ENCODE peak calls at places on chromosomes 3 and 15, in five cellular contexts. Q is thyroid gland; N is heart left ventricle; W is naive thymus-derived CD4-positive, alpha-beta T cell; B is K562. P is an unnamed sample.
A peak's percentile ranks its signal among the peaks of the same experiment; 100 is the strongest.

GRCh38 chr15:101446527-101447167 is 42.9 kb downstream of the PCSK6 start:
- DNase-seq in Q (no peak), N (no peak), W (no peak), B (no peak), P (no peak)

GRCh38 chr15:32837935-32838334 is 120.1 kb downstream of the GREM1 start:
- DNase-seq in Q (no peak), N (no peak), W (no peak), B (no peak), P (no peak)

GRCh38 chr3:31189971-31190370 is 295.5 kb upstream of the GADL1 start:
- DNase-seq in Q (no peak), N (no peak), W (no peak), B (no peak), P (no peak)

GRCh38 chr3:62084558-62084957 is 288.8 kb downstream of the FEZF2 start:
- DNase-seq in Q (no peak), N (no peak), W (no peak), B (no peak), P (no peak)

GRCh38 chr3:13544293-13544831 is 4.6 kb upstream of the FBLN2 start:
- DNase-seq in Q (no peak), N (peak; percentile 71), W (peak; percentile 62), B (no peak), P (peak; percentile 29)

GRCh38 chr3:13865581-13866405 is 14.1 kb downstream of the WNT7A start:
- DNase-seq in Q (no peak), N (no peak), W (no peak), B (no peak), P (no peak)

GRCh38 chr3:24086597-24087369 is 141.7 kb downstream of the NR1D2 start:
- DNase-seq in Q (peak; percentile 11), N (no peak), W (no peak), B (no peak), P (no peak)

GRCh38 chr3:193736616-193737015 is 143.6 kb downstream of the OPA1 start:
- DNase-seq in Q (no peak), N (no peak), W (no peak), B (no peak), P (no peak)

GRCh38 chr15:83585770-83586169 is 68.2 kb upstream of the ADAMTSL3 start:
- DNase-seq in Q (no peak), N (no peak), W (no peak), B (no peak), P (no peak)

GRCh38 chr15:50653156-50653743 is 33.3 kb downstream of the TRPM7 start:
- DNase-seq in Q (no peak), N (no peak), W (no peak), B (no peak), P (no peak)

GRCh38 chr3:183108002-183108449 is 8.7 kb upstream of the MCCC1 start:
- DNase-seq in Q (no peak), N (no peak), W (no peak), B (no peak), P (no peak)

GRCh38 chr3:150218841-150219240 is 189.3 kb upstream of the TSC22D2 start:
- DNase-seq in Q (no peak), N (no peak), W (no peak), B (no peak), P (no peak)

GRCh38 chr3:13452490-13453335 is 27.4 kb upstream of the HDAC11 start:
- DNase-seq in Q (peak; percentile 21), N (no peak), W (peak; percentile 70), B (peak; percentile 59), P (no peak)

GRCh38 chr3:137761563-137762503 is 2.3 kb upstream of the SOX14 start:
- DNase-seq in Q (no peak), N (no peak), W (no peak), B (no peak), P (no peak)

GRCh38 chr3:55207744-55208143 is 279.4 kb downstream of the WNT5A start:
- DNase-seq in Q (no peak), N (no peak), W (no peak), B (no peak), P (no peak)

GRCh38 chr3:41565948-41566347 is 366.6 kb downstream of the CTNNB1 start:
- DNase-seq in Q (no peak), N (no peak), W (no peak), B (no peak), P (no peak)

GRCh38 chr3:193598202-193598601 is 5.2 kb downstream of the OPA1 start:
- DNase-seq in Q (no peak), N (no peak), W (no peak), B (no peak), P (no peak)

GRCh38 chr3:169430687-169431404 is 232.7 kb downstream of the MECOM start:
- DNase-seq in Q (no peak), N (peak; percentile 58), W (no peak), B (no peak), P (no peak)

GRCh38 chr3:155356594-155357370 is 63.3 kb upstream of the STRIT1 start:
- DNase-seq in Q (no peak), N (no peak), W (no peak), B (no peak), P (no peak)

GRCh38 chr3:47423548-47424145 is 42.8 kb downstream of the PTPN23 start:
- DNase-seq in Q (no peak), N (no peak), W (no peak), B (no peak), P (no peak)

GRCh38 chr3:160470181-160470580 is 20.6 kb upstream of the TRIM59 start:
- DNase-seq in Q (no peak), N (no peak), W (no peak), B (no peak), P (no peak)

GRCh38 chr3:134622803-134623365 is 27.9 kb downstream of the KY start:
- DNase-seq in Q (no peak), N (no peak), W (no peak), B (no peak), P (no peak)

GRCh38 chr15:71002321-71002720 is 109.7 kb downstream of the LRRC49 start:
- DNase-seq in Q (no peak), N (no peak), W (no peak), B (no peak), P (no peak)

GRCh38 chr3:115758076-115758763 is 134.9 kb downstream of the GAP43 start:
- DNase-seq in Q (no peak), N (no peak), W (no peak), B (no peak), P (no peak)

GRCh38 chr3:150588027-150588830 is 14.9 kb upstream of the SELENOT start:
- DNase-seq in Q (peak; percentile 51), N (peak; percentile 56), W (no peak), B (no peak), P (no peak)

GRCh38 chr3:123489400-123490004 is 40.6 kb upstream of the ADCY5 start:
- DNase-seq in Q (peak; percentile 60), N (peak; percentile 64), W (peak; percentile 11), B (peak; percentile 72), P (peak; percentile 30)

GRCh38 chr15:29870495-29871151 is 48.4 kb upstream of the TJP1 start:
- DNase-seq in Q (no peak), N (peak; percentile 58), W (no peak), B (no peak), P (no peak)

GRCh38 chr3:32586361-32586760 is 15.7 kb upstream of the DYNC1LI1 start:
- DNase-seq in Q (no peak), N (no peak), W (no peak), B (no peak), P (no peak)

GRCh38 chr3:130260821-130261402 is 84.6 kb upstream of the COL6A5 start:
- DNase-seq in Q (no peak), N (peak; percentile 21), W (no peak), B (no peak), P (no peak)

GRCh38 chr3:177431525-177432255 is 234.4 kb upstream of the TBL1XR1 start:
- DNase-seq in Q (no peak), N (no peak), W (no peak), B (peak; percentile 35), P (no peak)

GRCh38 chr3:15426579-15427118 is 695 bp downstream of the METTL6 start:
- DNase-seq in Q (no peak), N (no peak), W (no peak), B (no peak), P (no peak)

GRCh38 chr3:78728406-78729145 is 1039.2 kb downstream of the ROBO1 start:
- DNase-seq in Q (peak; percentile 82), N (peak; percentile 43), W (no peak), B (no peak), P (no peak)

GRCh38 chr15:31480356-31481058 is 153.9 kb downstream of the KLF13 start:
- DNase-seq in Q (no peak), N (no peak), W (no peak), B (no peak), P (no peak)

GRCh38 chr15:101112336-101113113 is 139.3 kb downstream of the CHSY1 start:
- DNase-seq in Q (no peak), N (no peak), W (no peak), B (no peak), P (no peak)

GRCh38 chr15:35958021-35958420 is 412.1 kb upstream of the DPH6 start:
- DNase-seq in Q (no peak), N (no peak), W (no peak), B (no peak), P (no peak)

GRCh38 chr3:120113128-120114116 is 19.2 kb upstream of the GSK3B start:
- DNase-seq in Q (peak; percentile 35), N (no peak), W (no peak), B (no peak), P (no peak)

GRCh38 chr15:26298010-26298661 is 435.0 kb upstream of the ATP10A start:
- DNase-seq in Q (no peak), N (no peak), W (no peak), B (no peak), P (no peak)
- H3K9me3 ChIP-seq in Q (no peaks in the 10 kb centered on the region), N (no peaks in the 10 kb centered on the region), W (no peaks in the 10 kb centered on the region), B (no peaks in the 10 kb centered on the region), P (no peaks in the 10 kb centered on the region)

GRCh38 chr15:62400778-62401177 is 235.7 kb upstream of the C2CD4B start:
- DNase-seq in Q (peak; percentile 24), N (no peak), W (no peak), B (no peak), P (no peak)
- H3K9me3 ChIP-seq in Q (no peaks in the 10 kb centered on the region), N (no peaks in the 10 kb centered on the region), W (no peaks in the 10 kb centered on the region), B (no peaks in the 10 kb centered on the region), P (peaks cover 3% of the 10 kb centered on the region)

GRCh38 chr3:58948018-58948417 is 101.8 kb downstream of the CFAP20DC start:
- DNase-seq in Q (no peak), N (no peak), W (no peak), B (no peak), P (no peak)
- H3K9me3 ChIP-seq in Q (no peaks in the 10 kb centered on the region), N (peaks cover 6% of the 10 kb centered on the region), W (no peaks in the 10 kb centered on the region), B (no peaks in the 10 kb centered on the region), P (no peaks in the 10 kb centered on the region)

DNA sequence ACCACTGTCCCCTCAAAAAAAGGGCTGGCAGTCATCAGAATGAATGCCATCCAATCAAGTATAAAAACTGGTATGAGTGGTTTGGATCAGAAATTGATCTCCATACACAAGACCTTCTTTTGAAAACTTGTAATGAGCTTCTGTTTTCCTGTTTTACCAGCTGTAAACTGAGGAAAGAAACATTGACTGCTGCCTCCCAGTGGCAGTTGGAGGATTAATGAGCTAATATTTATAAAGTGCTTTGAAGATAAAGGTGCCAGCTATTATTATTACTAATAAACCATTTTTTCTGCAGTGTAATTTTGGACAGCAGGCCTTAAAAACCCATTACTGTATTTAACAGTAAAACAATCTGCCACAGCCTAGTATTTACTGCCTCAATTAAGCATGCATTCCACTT is 11.4 kb downstream of the CHL1 start:
- DNase-seq in Q (no peak), N (no peak), W (no peak), B (no peak), P (no peak)
- H3K9me3 ChIP-seq in Q (no peaks in the 10 kb centered on the region), N (no peaks in the 10 kb centered on the region), W (no peaks in the 10 kb centered on the region), B (no peaks in the 10 kb centered on the region), P (no peaks in the 10 kb centered on the region)

GRCh38 chr3:10647376-10647775 is 142.0 kb upstream of the ATP2B2 start:
- DNase-seq in Q (no peak), N (no peak), W (no peak), B (no peak), P (no peak)
- H3K9me3 ChIP-seq in Q (no peaks in the 10 kb centered on the region), N (no peaks in the 10 kb centered on the region), W (no peaks in the 10 kb centered on the region), B (no peaks in the 10 kb centered on the region), P (no peaks in the 10 kb centered on the region)